ENCODE peak calls at places on chromosomes 12 and 14, in ten cellular contexts. P, K, E, X, S, R, V, O, B and C are unnamed samples.

GRCh38 chr12:85076688-85077430 is 40.7 kb downstream of the LRRIQ1 start:
- DNase-seq in P (peak; percentile 7), K (no peak), E (no peak), X (peak; percentile 66), S (peak; percentile 81), R (no peak), V (no peak), O (peak; percentile 44), B (no peak), C (peak; percentile 61)

GRCh38 chr14:37116933-37117844 is 55.2 kb downstream of the SLC25A21 start:
- DNase-seq in P (no peak), K (no peak), E (no peak), X (no peak), S (peak; percentile 6), R (peak; percentile 29), V (no peak), O (no peak), B (no peak), C (no peak)

GRCh38 chr12:1350055-1350933 is 244.1 kb downstream of the FBXL14 start:
- DNase-seq in P (peak; percentile 61), K (no peak), E (no peak), X (no peak), S (no peak), R (no peak), V (no peak), O (no peak), B (no peak), C (no peak)

GRCh38 chr12:69154585-69155363 is 84.6 kb upstream of the CPSF6 start:
- DNase-seq in P (no peak), K (peak; percentile 81), E (peak; percentile 59), X (peak; percentile 48), S (peak; percentile 64), R (no peak), V (peak; percentile 66), O (peak; percentile 26), B (peak; percentile 50), C (peak; percentile 63)

GRCh38 chr12:685388-685787 is 22.1 kb upstream of the NINJ2 start:
- DNase-seq in P (no peak), K (peak; percentile 67), E (peak; percentile 28), X (no peak), S (no peak), R (no peak), V (no peak), O (no peak), B (no peak), C (no peak)

GRCh38 chr12:49161092-49161795 is 27.6 kb downstream of the TUBA1A start:
- DNase-seq in P (no peak), K (no peak), E (no peak), X (no peak), S (no peak), R (no peak), V (no peak), O (no peak), B (no peak), C (no peak)

GRCh38 chr14:90671382-90671781 is 144.8 kb downstream of the TTC7B start:
- DNase-seq in P (no peak), K (no peak), E (no peak), X (no peak), S (no peak), R (no peak), V (no peak), O (no peak), B (no peak), C (no peak)

GRCh38 chr12:25972783-25973182 is 14.3 kb downstream of the RASSF8 start:
- DNase-seq in P (no peak), K (no peak), E (no peak), X (no peak), S (no peak), R (no peak), V (no peak), O (no peak), B (no peak), C (no peak)

GRCh38 chr12:13749380-13749779 is 232.0 kb downstream of the GRIN2B start:
- DNase-seq in P (no peak), K (no peak), E (no peak), X (peak; percentile 63), S (no peak), R (no peak), V (no peak), O (no peak), B (no peak), C (no peak)

GRCh38 chr14:65255583-65256443 is 153.5 kb upstream of the MAX start:
- DNase-seq in P (no peak), K (no peak), E (no peak), X (peak; percentile 56), S (peak; percentile 78), R (no peak), V (no peak), O (peak; percentile 10), B (no peak), C (no peak)

GRCh38 chr12:5984873-5985272 is 39.8 kb upstream of the ANO2 start:
- DNase-seq in P (no peak), K (no peak), E (no peak), X (no peak), S (no peak), R (no peak), V (no peak), O (no peak), B (no peak), C (no peak)

GRCh38 chr12:71694099-71694820 is 8.4 kb downstream of the TMEM19 start:
- DNase-seq in P (no peak), K (no peak), E (no peak), X (no peak), S (no peak), R (no peak), V (no peak), O (no peak), B (no peak), C (no peak)

GRCh38 chr12:93192878-93193277 is 184.8 kb upstream of the NUDT4 start:
- DNase-seq in P (no peak), K (no peak), E (no peak), X (no peak), S (no peak), R (no peak), V (no peak), O (no peak), B (no peak), C (no peak)

GRCh38 chr12:93540506-93540905 is 32.0 kb upstream of the SOCS2 start:
- DNase-seq in P (no peak), K (no peak), E (no peak), X (no peak), S (no peak), R (no peak), V (no peak), O (no peak), B (no peak), C (no peak)

GRCh38 chr12:124289634-124290600 is 5.0 kb upstream of the RFLNA start:
- DNase-seq in P (peak; percentile 71), K (no peak), E (no peak), X (no peak), S (no peak), R (no peak), V (no peak), O (no peak), B (no peak), C (no peak)

GRCh38 chr14:58239259-58240210 is 5.1 kb upstream of the PSMA3 start:
- DNase-seq in P (no peak), K (peak; percentile 81), E (peak; percentile 74), X (peak; percentile 64), S (peak; percentile 26), R (peak; percentile 7), V (peak; percentile 85), O (peak; percentile 67), B (peak; percentile 48), C (peak; percentile 25)

GRCh38 chr12:14836336-14837210 is 6.8 kb downstream of the ART4 start:
- DNase-seq in P (no peak), K (no peak), E (no peak), X (no peak), S (no peak), R (no peak), V (no peak), O (no peak), B (no peak), C (no peak)

GRCh38 chr12:53219116-53219955 is 12.3 kb upstream of the ITGB7 start:
- DNase-seq in P (no peak), K (peak; percentile 79), E (peak; percentile 58), X (no peak), S (no peak), R (no peak), V (no peak), O (no peak), B (no peak), C (no peak)

GRCh38 chr14:98964171-98964570 is 307.8 kb downstream of the BCL11B start:
- DNase-seq in P (no peak), K (no peak), E (no peak), X (no peak), S (no peak), R (no peak), V (no peak), O (no peak), B (no peak), C (no peak)

GRCh38 chr14:64539186-64539552 is 1.4 kb upstream of the HSPA2 start:
- DNase-seq in P (no peak), K (no peak), E (no peak), X (no peak), S (no peak), R (no peak), V (no peak), O (no peak), B (no peak), C (no peak)

GRCh38 chr12:1797991-1798733 is 22.2 kb upstream of the LRTM2 start:
- DNase-seq in P (no peak), K (no peak), E (no peak), X (no peak), S (no peak), R (no peak), V (no peak), O (no peak), B (no peak), C (no peak)

GRCh38 chr14:39873793-39874192 is 441.6 kb upstream of the FBXO33 start:
- DNase-seq in P (no peak), K (no peak), E (no peak), X (no peak), S (no peak), R (no peak), V (no peak), O (no peak), B (no peak), C (no peak)

GRCh38 chr12:131831021-131831571 is 2.9 kb downstream of the MMP17 start:
- DNase-seq in P (no peak), K (peak; percentile 29), E (no peak), X (peak; percentile 27), S (no peak), R (no peak), V (no peak), O (no peak), B (no peak), C (no peak)

GRCh38 chr14:105432657-105433056 is 13.0 kb downstream of the MTA1 start:
- DNase-seq in P (no peak), K (no peak), E (no peak), X (no peak), S (no peak), R (no peak), V (no peak), O (no peak), B (no peak), C (no peak)